ENCODE peak calls at places on chromosomes 2 and 18, in eight cellular contexts. One of them, this sample, is unnamed.
A peak's percentile ranks its signal among the peaks of the same experiment; 100 is the strongest.

GRCh38 chr2:46164581-46165301 is 132.5 kb upstream of the EPAS1 start:
- DNase-seq in NCI-H524: no peak
- DNase-seq in stimulated activated CD4-positive, alpha-beta T cell treated with anti-CD3 and anti-CD28 coated beads, TNF-alpha, amount 100 ng/mL, for 1 hour: no peak
- DNase-seq in activated CD8-positive, alpha-beta T cell treated with anti-CD3 and anti-CD28 coated beads for 36 hours: no peak
- DNase-seq in glomerular endothelial cell: peak; percentile 71
- DNase-seq in HCT116: no peak
- DNase-seq in SW480: no peak
- DNase-seq in anterior cingulate cortex: peak; percentile 41
- DNase-seq in this sample: peak; percentile 5

GRCh38 chr2:160279813-160280465 is 79.9 kb upstream of the ITGB6 start:
- DNase-seq in NCI-H524: no peak
- DNase-seq in stimulated activated CD4-positive, alpha-beta T cell treated with anti-CD3 and anti-CD28 coated beads, TNF-alpha, amount 100 ng/mL, for 1 hour: no peak
- DNase-seq in activated CD8-positive, alpha-beta T cell treated with anti-CD3 and anti-CD28 coated beads for 36 hours: no peak
- DNase-seq in glomerular endothelial cell: no peak
- DNase-seq in HCT116: no peak
- DNase-seq in SW480: no peak
- DNase-seq in anterior cingulate cortex: no peak
- DNase-seq in this sample: no peak

GRCh38 chr2:109613922-109614714 is at the start of the genes SEPTIN10 and SOWAHC:
- DNase-seq in NCI-H524: peak; percentile 94
- DNase-seq in stimulated activated CD4-positive, alpha-beta T cell treated with anti-CD3 and anti-CD28 coated beads, TNF-alpha, amount 100 ng/mL, for 1 hour: peak; percentile 60
- DNase-seq in activated CD8-positive, alpha-beta T cell treated with anti-CD3 and anti-CD28 coated beads for 36 hours: peak; percentile 81
- DNase-seq in glomerular endothelial cell: peak; percentile 84
- DNase-seq in HCT116: peak; percentile 97
- DNase-seq in SW480: peak; percentile 99
- DNase-seq in anterior cingulate cortex: peak; percentile 90
- DNase-seq in this sample: peak; percentile 95

GRCh38 chr18:78677483-78678317 is 301.9 kb upstream of the SALL3 start:
- DNase-seq in NCI-H524: no peak
- DNase-seq in stimulated activated CD4-positive, alpha-beta T cell treated with anti-CD3 and anti-CD28 coated beads, TNF-alpha, amount 100 ng/mL, for 1 hour: no peak
- DNase-seq in activated CD8-positive, alpha-beta T cell treated with anti-CD3 and anti-CD28 coated beads for 36 hours: no peak
- DNase-seq in glomerular endothelial cell: no peak
- DNase-seq in HCT116: no peak
- DNase-seq in SW480: no peak
- DNase-seq in anterior cingulate cortex: no peak
- DNase-seq in this sample: no peak

GRCh38 chr2:10392548-10392947 is 55.6 kb downstream of the ODC1 start:
- DNase-seq in NCI-H524: no peak
- DNase-seq in stimulated activated CD4-positive, alpha-beta T cell treated with anti-CD3 and anti-CD28 coated beads, TNF-alpha, amount 100 ng/mL, for 1 hour: no peak
- DNase-seq in activated CD8-positive, alpha-beta T cell treated with anti-CD3 and anti-CD28 coated beads for 36 hours: no peak
- DNase-seq in glomerular endothelial cell: no peak
- DNase-seq in HCT116: no peak
- DNase-seq in SW480: no peak
- DNase-seq in anterior cingulate cortex: no peak
- DNase-seq in this sample: no peak

GRCh38 chr2:100394111-100394641 is 23.3 kb downstream of the CHST10 start:
- DNase-seq in NCI-H524: no peak
- DNase-seq in stimulated activated CD4-positive, alpha-beta T cell treated with anti-CD3 and anti-CD28 coated beads, TNF-alpha, amount 100 ng/mL, for 1 hour: no peak
- DNase-seq in activated CD8-positive, alpha-beta T cell treated with anti-CD3 and anti-CD28 coated beads for 36 hours: no peak
- DNase-seq in glomerular endothelial cell: no peak
- DNase-seq in HCT116: no peak
- DNase-seq in SW480: no peak
- DNase-seq in anterior cingulate cortex: no peak
- DNase-seq in this sample: no peak

GRCh38 chr18:33611525-33612135 is 33.6 kb downstream of the ASXL3 start:
- DNase-seq in NCI-H524: no peak
- DNase-seq in stimulated activated CD4-positive, alpha-beta T cell treated with anti-CD3 and anti-CD28 coated beads, TNF-alpha, amount 100 ng/mL, for 1 hour: no peak
- DNase-seq in activated CD8-positive, alpha-beta T cell treated with anti-CD3 and anti-CD28 coated beads for 36 hours: no peak
- DNase-seq in glomerular endothelial cell: no peak
- DNase-seq in HCT116: no peak
- DNase-seq in SW480: no peak
- DNase-seq in anterior cingulate cortex: no peak
- DNase-seq in this sample: no peak

GRCh38 chr2:11319939-11320338 is 24.5 kb downstream of the ROCK2 start:
- DNase-seq in NCI-H524: no peak
- DNase-seq in stimulated activated CD4-positive, alpha-beta T cell treated with anti-CD3 and anti-CD28 coated beads, TNF-alpha, amount 100 ng/mL, for 1 hour: no peak
- DNase-seq in activated CD8-positive, alpha-beta T cell treated with anti-CD3 and anti-CD28 coated beads for 36 hours: no peak
- DNase-seq in glomerular endothelial cell: no peak
- DNase-seq in HCT116: no peak
- DNase-seq in SW480: no peak
- DNase-seq in anterior cingulate cortex: no peak
- DNase-seq in this sample: no peak

GRCh38 chr18:49560277-49561126 is 1.4 kb upstream of the LIPG start:
- DNase-seq in NCI-H524: no peak
- DNase-seq in stimulated activated CD4-positive, alpha-beta T cell treated with anti-CD3 and anti-CD28 coated beads, TNF-alpha, amount 100 ng/mL, for 1 hour: no peak
- DNase-seq in activated CD8-positive, alpha-beta T cell treated with anti-CD3 and anti-CD28 coated beads for 36 hours: peak; percentile 8
- DNase-seq in glomerular endothelial cell: no peak
- DNase-seq in HCT116: no peak
- DNase-seq in SW480: no peak
- DNase-seq in anterior cingulate cortex: no peak
- DNase-seq in this sample: no peak

GRCh38 chr2:211468881-211469280 is 912.5 kb downstream of the CPS1 start:
- DNase-seq in NCI-H524: no peak
- DNase-seq in stimulated activated CD4-positive, alpha-beta T cell treated with anti-CD3 and anti-CD28 coated beads, TNF-alpha, amount 100 ng/mL, for 1 hour: no peak
- DNase-seq in activated CD8-positive, alpha-beta T cell treated with anti-CD3 and anti-CD28 coated beads for 36 hours: no peak
- DNase-seq in glomerular endothelial cell: no peak
- DNase-seq in HCT116: no peak
- DNase-seq in SW480: no peak
- DNase-seq in anterior cingulate cortex: no peak
- DNase-seq in this sample: no peak

GRCh38 chr2:115083216-115083615 is 640.8 kb downstream of the DPP10 start:
- DNase-seq in NCI-H524: peak; percentile 54
- DNase-seq in stimulated activated CD4-positive, alpha-beta T cell treated with anti-CD3 and anti-CD28 coated beads, TNF-alpha, amount 100 ng/mL, for 1 hour: no peak
- DNase-seq in activated CD8-positive, alpha-beta T cell treated with anti-CD3 and anti-CD28 coated beads for 36 hours: no peak
- DNase-seq in glomerular endothelial cell: no peak
- DNase-seq in HCT116: no peak
- DNase-seq in SW480: peak; percentile 16
- DNase-seq in anterior cingulate cortex: no peak
- DNase-seq in this sample: no peak

GRCh38 chr2:26605195-26605968 is 35.8 kb downstream of the CIB4 start:
- DNase-seq in NCI-H524: peak; percentile 53
- DNase-seq in stimulated activated CD4-positive, alpha-beta T cell treated with anti-CD3 and anti-CD28 coated beads, TNF-alpha, amount 100 ng/mL, for 1 hour: no peak
- DNase-seq in activated CD8-positive, alpha-beta T cell treated with anti-CD3 and anti-CD28 coated beads for 36 hours: peak; percentile 48
- DNase-seq in glomerular endothelial cell: peak; percentile 20
- DNase-seq in HCT116: peak; percentile 61
- DNase-seq in SW480: peak; percentile 58
- DNase-seq in anterior cingulate cortex: peak; percentile 12
- DNase-seq in this sample: no peak

GRCh38 chr2:763766-764525 is 86.7 kb upstream of the TMEM18 start:
- DNase-seq in NCI-H524: no peak
- DNase-seq in stimulated activated CD4-positive, alpha-beta T cell treated with anti-CD3 and anti-CD28 coated beads, TNF-alpha, amount 100 ng/mL, for 1 hour: no peak
- DNase-seq in activated CD8-positive, alpha-beta T cell treated with anti-CD3 and anti-CD28 coated beads for 36 hours: no peak
- DNase-seq in glomerular endothelial cell: no peak
- DNase-seq in HCT116: no peak
- DNase-seq in SW480: no peak
- DNase-seq in anterior cingulate cortex: peak; percentile 21
- DNase-seq in this sample: peak; percentile 10

GRCh38 chr2:197883354-197884032 is 79.1 kb downstream of the PLCL1 start:
- DNase-seq in NCI-H524: no peak
- DNase-seq in stimulated activated CD4-positive, alpha-beta T cell treated with anti-CD3 and anti-CD28 coated beads, TNF-alpha, amount 100 ng/mL, for 1 hour: no peak
- DNase-seq in activated CD8-positive, alpha-beta T cell treated with anti-CD3 and anti-CD28 coated beads for 36 hours: no peak
- DNase-seq in glomerular endothelial cell: no peak
- DNase-seq in HCT116: no peak
- DNase-seq in SW480: no peak
- DNase-seq in anterior cingulate cortex: no peak
- DNase-seq in this sample: no peak

GRCh38 chr18:67362906-67363305 is 153.6 kb downstream of the DSEL start:
- DNase-seq in NCI-H524: no peak
- DNase-seq in stimulated activated CD4-positive, alpha-beta T cell treated with anti-CD3 and anti-CD28 coated beads, TNF-alpha, amount 100 ng/mL, for 1 hour: no peak
- DNase-seq in activated CD8-positive, alpha-beta T cell treated with anti-CD3 and anti-CD28 coated beads for 36 hours: no peak
- DNase-seq in glomerular endothelial cell: no peak
- DNase-seq in HCT116: no peak
- DNase-seq in SW480: no peak
- DNase-seq in anterior cingulate cortex: no peak
- DNase-seq in this sample: no peak

GRCh38 chr2:19478441-19478840 is 120.0 kb upstream of the OSR1 start:
- DNase-seq in NCI-H524: no peak
- DNase-seq in stimulated activated CD4-positive, alpha-beta T cell treated with anti-CD3 and anti-CD28 coated beads, TNF-alpha, amount 100 ng/mL, for 1 hour: no peak
- DNase-seq in activated CD8-positive, alpha-beta T cell treated with anti-CD3 and anti-CD28 coated beads for 36 hours: no peak
- DNase-seq in glomerular endothelial cell: no peak
- DNase-seq in HCT116: no peak
- DNase-seq in SW480: no peak
- DNase-seq in anterior cingulate cortex: no peak
- DNase-seq in this sample: no peak

This sample was measured in substantia nigra.